ENCODE peak calls at places on chromosomes 1 and 21, in five cellular contexts. Z, Y, V, B and P are unnamed samples.

GRCh38 chr1:12604114-12604874 is 13.7 kb downstream of the DHRS3 start:
- DNase-seq in V (peak; percentile 86), B (peak; percentile 71), Y (peak; percentile 97), Z (peak; percentile 64), P (no peak)

GRCh38 chr1:212167098-212167497 is 118.1 kb upstream of the PPP2R5A start:
- DNase-seq in Y (peak; percentile 92), V (no peak), Z (no peak), B (no peak), P (no peak)

GRCh38 chr1:172775598-172776570 is 117.0 kb downstream of the FASLG start:
- DNase-seq in Z (no peak), B (no peak), V (no peak), Y (peak; percentile 42), P (no peak)

GRCh38 chr1:198575715-198576641 is 35.5 kb upstream of the ATP6V1G3 start:
- DNase-seq in Y (no peak), V (no peak), Z (no peak), B (no peak), P (no peak)

GRCh38 chr1:17020502-17020901 is 8.8 kb upstream of the ATP13A2 start:
- DNase-seq in B (no peak), V (no peak), Z (no peak), Y (no peak), P (no peak)

GRCh38 chr1:62070384-62071011 is 124.2 kb upstream of the L1TD1 start:
- DNase-seq in B (no peak), Z (peak; percentile 39), V (peak; percentile 11), Y (peak; percentile 10), P (no peak)

GRCh38 chr1:61993331-61993961 is 201.2 kb upstream of the L1TD1 start:
- DNase-seq in B (no peak), Y (no peak), Z (no peak), V (no peak), P (no peak)

GRCh38 chr1:24929876-24930702 is at the start of gene RUNX3:
- DNase-seq in Z (peak; percentile 80), Y (peak; percentile 70), B (peak; percentile 92), V (peak; percentile 85), P (no peak)

GRCh38 chr1:150507912-150508864 is at the start of gene ECM1:
- DNase-seq in Y (peak; percentile 79), Z (no peak), V (peak; percentile 59), B (no peak), P (no peak)

GRCh38 chr21:39314155-39315027 is 959 bp upstream of the BRWD1 start:
- DNase-seq in Z (no peak), Y (peak; percentile 80), B (peak; percentile 51), V (peak; percentile 10), P (peak; percentile 34)

GRCh38 chr1:159014003-159014571 is 4.4 kb downstream of the IFI16 start:
- DNase-seq in Y (no peak), V (no peak), B (no peak), Z (no peak), P (no peak)

GRCh38 chr1:168581799-168582572 is 5.6 kb downstream of the XCL1 start:
- DNase-seq in Z (no peak), V (no peak), B (no peak), Y (no peak), P (no peak)

GRCh38 chr1:63592536-63593302 is 492 bp upstream of the PGM1 start:
- DNase-seq in V (no peak), Z (peak; percentile 23), Y (no peak), B (no peak), P (no peak)

GRCh38 chr1:86277909-86278308 is 118.2 kb downstream of the ODF2L start:
- DNase-seq in Z (no peak), V (no peak), Y (no peak), B (no peak), P (no peak)

GRCh38 chr1:60874703-60875102 is 207.7 kb upstream of the NFIA start:
- DNase-seq in B (no peak), V (no peak), Y (peak; percentile 42), Z (no peak), P (no peak)

GRCh38 chr1:79369091-79369490 is 362.6 kb upstream of the ADGRL4 start:
- DNase-seq in V (no peak), B (no peak), Y (no peak), Z (no peak), P (no peak)

GRCh38 chr1:92882817-92883216 is 51.0 kb downstream of the RPL5 start:
- DNase-seq in Y (no peak), B (peak; percentile 54), V (no peak), Z (peak; percentile 2), P (no peak)

GRCh38 chr1:8091691-8092090 is 65.6 kb upstream of the ERRFI1 start:
- DNase-seq in V (no peak), B (no peak), Y (no peak), Z (no peak), P (no peak)

GRCh38 chr1:192011525-192011924 is 146.7 kb upstream of the RGS18 start:
- DNase-seq in Y (no peak), V (no peak), B (no peak), Z (no peak), P (no peak)

GRCh38 chr1:44733365-44733764 is 2.4 kb upstream of the RNU5D-1 start:
- DNase-seq in V (no peak), Y (peak; percentile 91), B (no peak), Z (no peak), P (no peak)

GRCh38 chr21:45818276-45818903 is 163.2 kb upstream of the COL6A1 start:
- DNase-seq in Y (peak; percentile 87), V (peak; percentile 13), B (no peak), Z (no peak), P (no peak)

GRCh38 chr21:36804867-36805611 is 106.1 kb downstream of the SIM2 start:
- DNase-seq in V (no peak), Y (no peak), B (no peak), Z (no peak), P (no peak)

GRCh38 chr1:209076688-209077087 is 506.8 kb upstream of the CAMK1G start:
- DNase-seq in Y (peak; percentile 10), Z (no peak), B (no peak), V (no peak), P (no peak)
- TF ChIP-seq CTCF in Y (peak; percentile 49), Z (peak; percentile 55), B (no peak), V (peak; percentile 30), P (no peak)

GRCh38 chr1:221440658-221441057 is 301.2 kb downstream of the DUSP10 start:
- DNase-seq in Y (peak; percentile 17), B (no peak), Z (no peak), V (no peak), P (no peak)
- TF ChIP-seq CTCF in Y (peak; percentile 42), B (no peak), Z (peak; percentile 27), V (no peak), P (no peak)

GRCh38 chr1:42266253-42267135 is 68.5 kb downstream of the FOXJ3 start:
- DNase-seq in Y (no peak), Z (no peak), B (no peak), V (no peak), P (no peak)
- TF ChIP-seq CTCF in Y (no peak), Z (no peak), B (no peak), V (no peak), P (peak; percentile 14)

GRCh38 chr1:162552684-162553252 is 8.8 kb upstream of the UAP1 start:
- DNase-seq in Y (no peak), Z (no peak), B (no peak), V (no peak), P (no peak)
- TF ChIP-seq CTCF in Y (no peak), Z (no peak), B (no peak), V (no peak), P (no peak)